ENCODE peak calls at places on chromosomes 3 and 15, in ten cellular contexts. One of them, this sample, is unnamed.

GRCh38 chr3:66473637-66474036 is 27.2 kb downstream of the LRIG1 start:
- DNase-seq in ovary: no peak
- DNase-seq in H1: no peak
- DNase-seq in upper lobe of left lung: no peak
- DNase-seq in A549: no peak
- DNase-seq in stomach: no peak
- DNase-seq in HepG2: no peak
- DNase-seq in transverse colon: no peak
- DNase-seq in tibial nerve: no peak
- DNase-seq in esophagus muscularis mucosa: no peak
- DNase-seq in this sample: no peak

GRCh38 chr3:189824629-189825312 is 193.6 kb downstream of the TP63 start:
- DNase-seq in ovary: no peak
- DNase-seq in H1: no peak
- DNase-seq in upper lobe of left lung: no peak
- DNase-seq in A549: peak
- DNase-seq in stomach: no peak
- DNase-seq in HepG2: no peak
- DNase-seq in transverse colon: no peak
- DNase-seq in tibial nerve: no peak
- DNase-seq in esophagus muscularis mucosa: no peak
- DNase-seq in this sample: no peak

GRCh38 chr15:37359495-37360290 is 259.3 kb upstream of the MEIS2 start:
- DNase-seq in ovary: no peak
- DNase-seq in H1: no peak
- DNase-seq in upper lobe of left lung: no peak
- DNase-seq in A549: no peak
- DNase-seq in stomach: no peak
- DNase-seq in HepG2: no peak
- DNase-seq in transverse colon: no peak
- DNase-seq in tibial nerve: no peak
- DNase-seq in esophagus muscularis mucosa: no peak
- DNase-seq in this sample: no peak

GRCh38 chr3:187903697-187904096 is 158.4 kb upstream of the BCL6 start:
- DNase-seq in ovary: no peak
- DNase-seq in H1: no peak
- DNase-seq in upper lobe of left lung: no peak
- DNase-seq in A549: no peak
- DNase-seq in stomach: no peak
- DNase-seq in HepG2: no peak
- DNase-seq in transverse colon: no peak
- DNase-seq in tibial nerve: no peak
- DNase-seq in esophagus muscularis mucosa: no peak
- DNase-seq in this sample: no peak

GRCh38 chr3:124587053-124587408 is 143.2 kb upstream of the UMPS start:
- DNase-seq in ovary: no peak
- DNase-seq in H1: peak
- DNase-seq in upper lobe of left lung: no peak
- DNase-seq in A549: no peak
- DNase-seq in stomach: peak
- DNase-seq in HepG2: no peak
- DNase-seq in transverse colon: no peak
- DNase-seq in tibial nerve: no peak
- DNase-seq in esophagus muscularis mucosa: no peak
- DNase-seq in this sample: no peak

GRCh38 chr3:169147246-169148008 is 516.1 kb downstream of the MECOM start:
- DNase-seq in ovary: no peak
- DNase-seq in H1: peak
- DNase-seq in upper lobe of left lung: peak
- DNase-seq in A549: peak
- DNase-seq in stomach: peak
- DNase-seq in HepG2: no peak
- DNase-seq in transverse colon: peak
- DNase-seq in tibial nerve: no peak
- DNase-seq in esophagus muscularis mucosa: no peak
- DNase-seq in this sample: peak

GRCh38 chr15:76718863-76719262 is 186.3 kb downstream of the SCAPER start:
- DNase-seq in ovary: no peak
- DNase-seq in H1: no peak
- DNase-seq in upper lobe of left lung: no peak
- DNase-seq in A549: no peak
- DNase-seq in stomach: no peak
- DNase-seq in HepG2: no peak
- DNase-seq in transverse colon: no peak
- DNase-seq in tibial nerve: no peak
- DNase-seq in esophagus muscularis mucosa: no peak
- DNase-seq in this sample: no peak

GRCh38 chr3:186760141-186760813 is 23.1 kb upstream of the EIF4A2 start:
- DNase-seq in ovary: no peak
- DNase-seq in H1: no peak
- DNase-seq in upper lobe of left lung: no peak
- DNase-seq in A549: no peak
- DNase-seq in stomach: no peak
- DNase-seq in HepG2: peak
- DNase-seq in transverse colon: no peak
- DNase-seq in tibial nerve: no peak
- DNase-seq in esophagus muscularis mucosa: no peak
- DNase-seq in this sample: no peak

GRCh38 chr15:42493694-42494093 is 1.7 kb upstream of the SNAP23 start:
- DNase-seq in ovary: no peak
- DNase-seq in H1: no peak
- DNase-seq in upper lobe of left lung: no peak
- DNase-seq in A549: no peak
- DNase-seq in stomach: no peak
- DNase-seq in HepG2: no peak
- DNase-seq in transverse colon: no peak
- DNase-seq in tibial nerve: no peak
- DNase-seq in esophagus muscularis mucosa: no peak
- DNase-seq in this sample: no peak

GRCh38 chr15:42494998-42495360 is 455 bp upstream of the SNAP23 start:
- DNase-seq in ovary: peak
- DNase-seq in H1: no peak
- DNase-seq in upper lobe of left lung: no peak
- DNase-seq in A549: peak
- DNase-seq in stomach: peak
- DNase-seq in HepG2: peak
- DNase-seq in transverse colon: peak
- DNase-seq in tibial nerve: no peak
- DNase-seq in esophagus muscularis mucosa: no peak
- DNase-seq in this sample: peak

GRCh38 chr15:42491540-42492225 is 742 bp upstream of the ZNF106 start:
- DNase-seq in ovary: no peak
- DNase-seq in H1: no peak
- DNase-seq in upper lobe of left lung: no peak
- DNase-seq in A549: peak
- DNase-seq in stomach: no peak
- DNase-seq in HepG2: peak
- DNase-seq in transverse colon: no peak
- DNase-seq in tibial nerve: no peak
- DNase-seq in esophagus muscularis mucosa: no peak
- DNase-seq in this sample: no peak

GRCh38 chr15:42498212-42499038 is 3.0 kb downstream of the SNAP23 start:
- DNase-seq in ovary: no peak
- DNase-seq in H1: no peak
- DNase-seq in upper lobe of left lung: no peak
- DNase-seq in A549: no peak
- DNase-seq in stomach: no peak
- DNase-seq in HepG2: no peak
- DNase-seq in transverse colon: no peak
- DNase-seq in tibial nerve: no peak
- DNase-seq in esophagus muscularis mucosa: no peak
- DNase-seq in this sample: no peak

GRCh38 chr15:42495361-42496212 is at the start of gene SNAP23:
- DNase-seq in ovary: peak
- DNase-seq in H1: peak
- DNase-seq in upper lobe of left lung: peak
- DNase-seq in A549: peak
- DNase-seq in stomach: peak
- DNase-seq in HepG2: peak
- DNase-seq in transverse colon: peak
- DNase-seq in tibial nerve: peak
- DNase-seq in esophagus muscularis mucosa: peak
- DNase-seq in this sample: peak
- TF ChIP-seq POLR2A in ovary: peak
- TF ChIP-seq POLR2A in H1: peak
- TF ChIP-seq POLR2A in upper lobe of left lung: no peak
- TF ChIP-seq POLR2A in A549: peak
- TF ChIP-seq POLR2A in stomach: peak
- TF ChIP-seq POLR2A in HepG2: peak
- TF ChIP-seq POLR2A in transverse colon: peak
- TF ChIP-seq POLR2A in tibial nerve: peak
- TF ChIP-seq POLR2A in esophagus muscularis mucosa: peak
- TF ChIP-seq POLR2A in this sample: peak

GRCh38 chr3:197325773-197326172 is 27.4 kb upstream of the DLG1 start:
- DNase-seq in ovary: no peak
- DNase-seq in H1: no peak
- DNase-seq in upper lobe of left lung: no peak
- DNase-seq in A549: no peak
- DNase-seq in stomach: no peak
- DNase-seq in HepG2: no peak
- DNase-seq in transverse colon: no peak
- DNase-seq in tibial nerve: no peak
- DNase-seq in esophagus muscularis mucosa: no peak
- DNase-seq in this sample: no peak

GRCh38 chr3:197328198-197328597 is 29.8 kb upstream of the DLG1 start:
- DNase-seq in ovary: no peak
- DNase-seq in H1: no peak
- DNase-seq in upper lobe of left lung: no peak
- DNase-seq in A549: no peak
- DNase-seq in stomach: no peak
- DNase-seq in HepG2: no peak
- DNase-seq in transverse colon: no peak
- DNase-seq in tibial nerve: no peak
- DNase-seq in esophagus muscularis mucosa: peak
- DNase-seq in this sample: no peak

GRCh38 chr3:197331131-197331530 is 32.7 kb upstream of the DLG1 start:
- DNase-seq in ovary: no peak
- DNase-seq in H1: no peak
- DNase-seq in upper lobe of left lung: no peak
- DNase-seq in A549: no peak
- DNase-seq in stomach: no peak
- DNase-seq in HepG2: peak
- DNase-seq in transverse colon: no peak
- DNase-seq in tibial nerve: no peak
- DNase-seq in esophagus muscularis mucosa: no peak
- DNase-seq in this sample: no peak

GRCh38 chr3:197327701-197328100 is 29.3 kb upstream of the DLG1 start:
- DNase-seq in ovary: no peak
- DNase-seq in H1: no peak
- DNase-seq in upper lobe of left lung: no peak
- DNase-seq in A549: no peak
- DNase-seq in stomach: no peak
- DNase-seq in HepG2: no peak
- DNase-seq in transverse colon: no peak
- DNase-seq in tibial nerve: no peak
- DNase-seq in esophagus muscularis mucosa: no peak
- DNase-seq in this sample: no peak

DNA sequence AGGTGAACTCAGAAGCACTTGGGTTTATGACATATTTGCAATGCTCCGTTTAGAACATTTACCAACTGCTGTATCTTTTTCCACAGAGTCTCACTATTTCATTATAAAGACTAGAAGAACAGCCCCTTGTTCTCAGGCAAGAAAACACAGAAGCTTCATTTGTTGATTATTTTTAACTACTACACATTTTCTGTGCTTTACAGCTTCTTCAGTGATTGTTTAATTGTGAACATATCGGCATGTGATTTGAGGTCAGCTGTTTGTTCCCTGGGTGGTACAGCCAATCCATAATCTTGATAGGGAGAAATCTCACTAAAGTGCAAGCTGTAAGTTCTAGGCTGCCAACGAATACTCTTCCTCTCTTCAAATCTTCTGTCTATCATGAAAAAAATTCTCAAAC is 31.0 kb upstream of the DLG1 start:
- DNase-seq in ovary: no peak
- DNase-seq in H1: no peak
- DNase-seq in upper lobe of left lung: no peak
- DNase-seq in A549: no peak
- DNase-seq in stomach: no peak
- DNase-seq in HepG2: no peak
- DNase-seq in transverse colon: no peak
- DNase-seq in tibial nerve: no peak
- DNase-seq in esophagus muscularis mucosa: peak
- DNase-seq in this sample: no peak
- TF ChIP-seq EP300 in ovary: no peak
- TF ChIP-seq EP300 in H1: no peak
- TF ChIP-seq EP300 in upper lobe of left lung: no peak
- TF ChIP-seq EP300 in A549: no peak
- TF ChIP-seq EP300 in stomach: no peak
- TF ChIP-seq EP300 in HepG2: no peak
- TF ChIP-seq EP300 in transverse colon: no peak
- TF ChIP-seq EP300 in tibial nerve: no peak
- TF ChIP-seq EP300 in esophagus muscularis mucosa: no peak
- TF ChIP-seq EP300 in this sample: no peak

GRCh38 chr3:138326866-138327595 is 2.6 kb downstream of the NME9 start:
- DNase-seq in ovary: no peak
- DNase-seq in H1: no peak
- DNase-seq in upper lobe of left lung: no peak
- DNase-seq in A549: no peak
- DNase-seq in stomach: no peak
- DNase-seq in HepG2: no peak
- DNase-seq in transverse colon: no peak
- DNase-seq in tibial nerve: no peak
- DNase-seq in esophagus muscularis mucosa: peak
- DNase-seq in this sample: no peak

GRCh38 chr3:138329127-138329983 is at the start of gene NME9:
- DNase-seq in ovary: peak
- DNase-seq in H1: peak
- DNase-seq in upper lobe of left lung: peak
- DNase-seq in A549: peak
- DNase-seq in stomach: peak
- DNase-seq in HepG2: peak
- DNase-seq in transverse colon: peak
- DNase-seq in tibial nerve: peak
- DNase-seq in esophagus muscularis mucosa: peak
- DNase-seq in this sample: peak

GRCh38 chr3:138329984-138330293 is 288 bp upstream of the NME9 start:
- DNase-seq in ovary: no peak
- DNase-seq in H1: no peak
- DNase-seq in upper lobe of left lung: no peak
- DNase-seq in A549: no peak
- DNase-seq in stomach: no peak
- DNase-seq in HepG2: no peak
- DNase-seq in transverse colon: no peak
- DNase-seq in tibial nerve: no peak
- DNase-seq in esophagus muscularis mucosa: no peak
- DNase-seq in this sample: no peak

GRCh38 chr3:138327831-138328230 is 1.8 kb downstream of the NME9 start:
- DNase-seq in ovary: no peak
- DNase-seq in H1: no peak
- DNase-seq in upper lobe of left lung: no peak
- DNase-seq in A549: no peak
- DNase-seq in stomach: no peak
- DNase-seq in HepG2: no peak
- DNase-seq in transverse colon: no peak
- DNase-seq in tibial nerve: no peak
- DNase-seq in esophagus muscularis mucosa: peak
- DNase-seq in this sample: no peak

GRCh38 chr3:138328341-138328740 is 1.3 kb downstream of the NME9 start:
- DNase-seq in ovary: no peak
- DNase-seq in H1: no peak
- DNase-seq in upper lobe of left lung: no peak
- DNase-seq in A549: no peak
- DNase-seq in stomach: no peak
- DNase-seq in HepG2: no peak
- DNase-seq in transverse colon: no peak
- DNase-seq in tibial nerve: no peak
- DNase-seq in esophagus muscularis mucosa: peak
- DNase-seq in this sample: no peak
- H3K4me3 ChIP-seq in ovary: no peak
- H3K4me3 ChIP-seq in H1: no peak
- H3K4me3 ChIP-seq in upper lobe of left lung: no peak
- H3K4me3 ChIP-seq in A549: no peak
- H3K4me3 ChIP-seq in stomach: no peak
- H3K4me3 ChIP-seq in HepG2: no peak
- H3K4me3 ChIP-seq in transverse colon: no peak
- H3K4me3 ChIP-seq in tibial nerve: no peak
- H3K4me3 ChIP-seq in esophagus muscularis mucosa: no peak
- H3K4me3 ChIP-seq in this sample: no peak

GRCh38 chr3:185691622-185692021 is 105.5 kb downstream of the SENP2 start:
- DNase-seq in ovary: no peak
- DNase-seq in H1: no peak
- DNase-seq in upper lobe of left lung: no peak
- DNase-seq in A549: no peak
- DNase-seq in stomach: no peak
- DNase-seq in HepG2: no peak
- DNase-seq in transverse colon: no peak
- DNase-seq in tibial nerve: no peak
- DNase-seq in esophagus muscularis mucosa: peak
- DNase-seq in this sample: no peak

GRCh38 chr3:185693985-185694675 is 108.0 kb downstream of the SENP2 start:
- DNase-seq in ovary: no peak
- DNase-seq in H1: no peak
- DNase-seq in upper lobe of left lung: no peak
- DNase-seq in A549: no peak
- DNase-seq in stomach: no peak
- DNase-seq in HepG2: no peak
- DNase-seq in transverse colon: no peak
- DNase-seq in tibial nerve: no peak
- DNase-seq in esophagus muscularis mucosa: peak
- DNase-seq in this sample: no peak

GRCh38 chr3:185687479-185687878 is 101.4 kb downstream of the SENP2 start:
- DNase-seq in ovary: no peak
- DNase-seq in H1: no peak
- DNase-seq in upper lobe of left lung: no peak
- DNase-seq in A549: no peak
- DNase-seq in stomach: no peak
- DNase-seq in HepG2: no peak
- DNase-seq in transverse colon: no peak
- DNase-seq in tibial nerve: no peak
- DNase-seq in esophagus muscularis mucosa: peak
- DNase-seq in this sample: no peak

GRCh38 chr3:185685231-185686035 is 99.3 kb downstream of the SENP2 start:
- DNase-seq in ovary: no peak
- DNase-seq in H1: no peak
- DNase-seq in upper lobe of left lung: no peak
- DNase-seq in A549: no peak
- DNase-seq in stomach: no peak
- DNase-seq in HepG2: no peak
- DNase-seq in transverse colon: no peak
- DNase-seq in tibial nerve: no peak
- DNase-seq in esophagus muscularis mucosa: peak
- DNase-seq in this sample: no peak

GRCh38 chr3:185688808-185689207 is 102.7 kb downstream of the SENP2 start:
- DNase-seq in ovary: no peak
- DNase-seq in H1: no peak
- DNase-seq in upper lobe of left lung: no peak
- DNase-seq in A549: peak
- DNase-seq in stomach: peak
- DNase-seq in HepG2: peak
- DNase-seq in transverse colon: no peak
- DNase-seq in tibial nerve: no peak
- DNase-seq in esophagus muscularis mucosa: no peak
- DNase-seq in this sample: no peak
- TF ChIP-seq POLR2A in ovary: no peak
- TF ChIP-seq POLR2A in H1: no peak
- TF ChIP-seq POLR2A in upper lobe of left lung: no peak
- TF ChIP-seq POLR2A in A549: no peak
- TF ChIP-seq POLR2A in stomach: no peak
- TF ChIP-seq POLR2A in HepG2: no peak
- TF ChIP-seq POLR2A in transverse colon: no peak
- TF ChIP-seq POLR2A in tibial nerve: no peak
- TF ChIP-seq POLR2A in esophagus muscularis mucosa: no peak
- TF ChIP-seq POLR2A in this sample: no peak

This sample was measured in sigmoid colon.